ENCODE peak calls at places on chromosomes 1 and 21, in eight cellular contexts. One of them, this sample, is unnamed.

GRCh38 chr1:175207971-175208370 is 15.4 kb upstream of the KIAA0040 start:
- DNase-seq in HuH-7.5: no peak
- DNase-seq in AML-193: no peak
- DNase-seq in heart right ventricle: no peak
- DNase-seq in GM06990: no peak
- DNase-seq in stimulated activated CD4-positive, alpha-beta T cell treated with anti-CD3 and anti-CD28 coated beads, TNF-alpha, amount 100 ng/mL, for 1 hour: no peak
- DNase-seq in epithelial cell of esophagus: no peak
- DNase-seq in astrocyte of the spinal cord: no peak
- DNase-seq in this sample: no peak

GRCh38 chr1:15417365-15417934 is 7.8 kb downstream of the EFHD2 start:
- DNase-seq in HuH-7.5: no peak
- DNase-seq in AML-193: no peak
- DNase-seq in heart right ventricle: no peak
- DNase-seq in GM06990: peak
- DNase-seq in stimulated activated CD4-positive, alpha-beta T cell treated with anti-CD3 and anti-CD28 coated beads, TNF-alpha, amount 100 ng/mL, for 1 hour: peak
- DNase-seq in epithelial cell of esophagus: peak
- DNase-seq in astrocyte of the spinal cord: peak
- DNase-seq in this sample: peak

GRCh38 chr1:113140588-113141446 is 67.8 kb downstream of the LRIG2 start:
- DNase-seq in HuH-7.5: peak
- DNase-seq in AML-193: peak
- DNase-seq in heart right ventricle: peak
- DNase-seq in GM06990: no peak
- DNase-seq in stimulated activated CD4-positive, alpha-beta T cell treated with anti-CD3 and anti-CD28 coated beads, TNF-alpha, amount 100 ng/mL, for 1 hour: no peak
- DNase-seq in epithelial cell of esophagus: peak
- DNase-seq in astrocyte of the spinal cord: peak
- DNase-seq in this sample: peak

GRCh38 chr21:15408089-15408488 is 321.7 kb upstream of the USP25 start:
- DNase-seq in HuH-7.5: no peak
- DNase-seq in AML-193: no peak
- DNase-seq in heart right ventricle: no peak
- DNase-seq in GM06990: peak
- DNase-seq in stimulated activated CD4-positive, alpha-beta T cell treated with anti-CD3 and anti-CD28 coated beads, TNF-alpha, amount 100 ng/mL, for 1 hour: no peak
- DNase-seq in epithelial cell of esophagus: no peak
- DNase-seq in astrocyte of the spinal cord: no peak
- DNase-seq in this sample: no peak

GRCh38 chr1:16072616-16073484 is 601 bp downstream of the FAM131C start:
- DNase-seq in HuH-7.5: peak
- DNase-seq in AML-193: no peak
- DNase-seq in heart right ventricle: no peak
- DNase-seq in GM06990: no peak
- DNase-seq in stimulated activated CD4-positive, alpha-beta T cell treated with anti-CD3 and anti-CD28 coated beads, TNF-alpha, amount 100 ng/mL, for 1 hour: no peak
- DNase-seq in epithelial cell of esophagus: peak
- DNase-seq in astrocyte of the spinal cord: no peak
- DNase-seq in this sample: no peak

GRCh38 chr1:84844094-84844493 is 48.9 kb downstream of the LPAR3 start:
- DNase-seq in HuH-7.5: no peak
- DNase-seq in AML-193: no peak
- DNase-seq in heart right ventricle: no peak
- DNase-seq in GM06990: no peak
- DNase-seq in stimulated activated CD4-positive, alpha-beta T cell treated with anti-CD3 and anti-CD28 coated beads, TNF-alpha, amount 100 ng/mL, for 1 hour: no peak
- DNase-seq in epithelial cell of esophagus: no peak
- DNase-seq in astrocyte of the spinal cord: no peak
- DNase-seq in this sample: no peak

GRCh38 chr1:222754386-222755139 is 17.6 kb downstream of the FAM177B start:
- DNase-seq in HuH-7.5: no peak
- DNase-seq in AML-193: no peak
- DNase-seq in heart right ventricle: peak
- DNase-seq in GM06990: no peak
- DNase-seq in stimulated activated CD4-positive, alpha-beta T cell treated with anti-CD3 and anti-CD28 coated beads, TNF-alpha, amount 100 ng/mL, for 1 hour: no peak
- DNase-seq in epithelial cell of esophagus: peak
- DNase-seq in astrocyte of the spinal cord: peak
- DNase-seq in this sample: peak

GRCh38 chr21:31173881-31174555 is 135.7 kb upstream of the KRTAP19-8 start:
- DNase-seq in HuH-7.5: no peak
- DNase-seq in AML-193: no peak
- DNase-seq in heart right ventricle: peak
- DNase-seq in GM06990: no peak
- DNase-seq in stimulated activated CD4-positive, alpha-beta T cell treated with anti-CD3 and anti-CD28 coated beads, TNF-alpha, amount 100 ng/mL, for 1 hour: no peak
- DNase-seq in epithelial cell of esophagus: no peak
- DNase-seq in astrocyte of the spinal cord: no peak
- DNase-seq in this sample: peak

GRCh38 chr1:23593556-23594148 is 34.4 kb upstream of the ID3 start:
- DNase-seq in HuH-7.5: no peak
- DNase-seq in AML-193: no peak
- DNase-seq in heart right ventricle: no peak
- DNase-seq in GM06990: peak
- DNase-seq in stimulated activated CD4-positive, alpha-beta T cell treated with anti-CD3 and anti-CD28 coated beads, TNF-alpha, amount 100 ng/mL, for 1 hour: no peak
- DNase-seq in epithelial cell of esophagus: peak
- DNase-seq in astrocyte of the spinal cord: peak
- DNase-seq in this sample: peak

GRCh38 chr1:183198463-183198862 is 12.4 kb downstream of the LAMC2 start:
- DNase-seq in HuH-7.5: no peak
- DNase-seq in AML-193: no peak
- DNase-seq in heart right ventricle: no peak
- DNase-seq in GM06990: no peak
- DNase-seq in stimulated activated CD4-positive, alpha-beta T cell treated with anti-CD3 and anti-CD28 coated beads, TNF-alpha, amount 100 ng/mL, for 1 hour: no peak
- DNase-seq in epithelial cell of esophagus: peak
- DNase-seq in astrocyte of the spinal cord: peak
- DNase-seq in this sample: peak

GRCh38 chr1:153025797-153026196 is 5.2 kb upstream of the SPRR1B start:
- DNase-seq in HuH-7.5: no peak
- DNase-seq in AML-193: no peak
- DNase-seq in heart right ventricle: no peak
- DNase-seq in GM06990: no peak
- DNase-seq in stimulated activated CD4-positive, alpha-beta T cell treated with anti-CD3 and anti-CD28 coated beads, TNF-alpha, amount 100 ng/mL, for 1 hour: no peak
- DNase-seq in epithelial cell of esophagus: peak
- DNase-seq in astrocyte of the spinal cord: no peak
- DNase-seq in this sample: no peak

GRCh38 chr1:214438530-214438929 is 112.9 kb downstream of the PTPN14 start:
- DNase-seq in HuH-7.5: no peak
- DNase-seq in AML-193: no peak
- DNase-seq in heart right ventricle: no peak
- DNase-seq in GM06990: no peak
- DNase-seq in stimulated activated CD4-positive, alpha-beta T cell treated with anti-CD3 and anti-CD28 coated beads, TNF-alpha, amount 100 ng/mL, for 1 hour: no peak
- DNase-seq in epithelial cell of esophagus: no peak
- DNase-seq in astrocyte of the spinal cord: no peak
- DNase-seq in this sample: no peak

GRCh38 chr1:248818505-248819374 is 7.0 kb downstream of the SH3BP5L start:
- DNase-seq in HuH-7.5: no peak
- DNase-seq in AML-193: no peak
- DNase-seq in heart right ventricle: no peak
- DNase-seq in GM06990: no peak
- DNase-seq in stimulated activated CD4-positive, alpha-beta T cell treated with anti-CD3 and anti-CD28 coated beads, TNF-alpha, amount 100 ng/mL, for 1 hour: no peak
- DNase-seq in epithelial cell of esophagus: no peak
- DNase-seq in astrocyte of the spinal cord: no peak
- DNase-seq in this sample: peak

GRCh38 chr1:205545991-205546390 is 41.5 kb downstream of the CDK18 start:
- DNase-seq in HuH-7.5: no peak
- DNase-seq in AML-193: no peak
- DNase-seq in heart right ventricle: no peak
- DNase-seq in GM06990: no peak
- DNase-seq in stimulated activated CD4-positive, alpha-beta T cell treated with anti-CD3 and anti-CD28 coated beads, TNF-alpha, amount 100 ng/mL, for 1 hour: no peak
- DNase-seq in epithelial cell of esophagus: no peak
- DNase-seq in astrocyte of the spinal cord: no peak
- DNase-seq in this sample: no peak

GRCh38 chr1:209860293-209860881 is 32.6 kb downstream of the UTP25 start:
- DNase-seq in HuH-7.5: peak
- DNase-seq in AML-193: peak
- DNase-seq in heart right ventricle: peak
- DNase-seq in GM06990: peak
- DNase-seq in stimulated activated CD4-positive, alpha-beta T cell treated with anti-CD3 and anti-CD28 coated beads, TNF-alpha, amount 100 ng/mL, for 1 hour: peak
- DNase-seq in epithelial cell of esophagus: peak
- DNase-seq in astrocyte of the spinal cord: peak
- DNase-seq in this sample: peak

GRCh38 chr1:15048437-15048980 is 105.0 kb upstream of the TMEM51 start:
- DNase-seq in HuH-7.5: no peak
- DNase-seq in AML-193: no peak
- DNase-seq in heart right ventricle: no peak
- DNase-seq in GM06990: no peak
- DNase-seq in stimulated activated CD4-positive, alpha-beta T cell treated with anti-CD3 and anti-CD28 coated beads, TNF-alpha, amount 100 ng/mL, for 1 hour: no peak
- DNase-seq in epithelial cell of esophagus: no peak
- DNase-seq in astrocyte of the spinal cord: no peak
- DNase-seq in this sample: no peak

GRCh38 chr1:32666866-32667566 is 16.0 kb downstream of the RBBP4 start:
- DNase-seq in HuH-7.5: no peak
- DNase-seq in AML-193: no peak
- DNase-seq in heart right ventricle: no peak
- DNase-seq in GM06990: no peak
- DNase-seq in stimulated activated CD4-positive, alpha-beta T cell treated with anti-CD3 and anti-CD28 coated beads, TNF-alpha, amount 100 ng/mL, for 1 hour: no peak
- DNase-seq in epithelial cell of esophagus: no peak
- DNase-seq in astrocyte of the spinal cord: no peak
- DNase-seq in this sample: peak

GRCh38 chr21:42440187-42440792 is 36.6 kb downstream of the UBASH3A start:
- DNase-seq in HuH-7.5: no peak
- DNase-seq in AML-193: no peak
- DNase-seq in heart right ventricle: no peak
- DNase-seq in GM06990: peak
- DNase-seq in stimulated activated CD4-positive, alpha-beta T cell treated with anti-CD3 and anti-CD28 coated beads, TNF-alpha, amount 100 ng/mL, for 1 hour: no peak
- DNase-seq in epithelial cell of esophagus: no peak
- DNase-seq in astrocyte of the spinal cord: no peak
- DNase-seq in this sample: no peak

GRCh38 chr21:37914211-37914900 is 1.9 kb downstream of the KCNJ6 start:
- DNase-seq in HuH-7.5: peak
- DNase-seq in AML-193: no peak
- DNase-seq in heart right ventricle: no peak
- DNase-seq in GM06990: no peak
- DNase-seq in stimulated activated CD4-positive, alpha-beta T cell treated with anti-CD3 and anti-CD28 coated beads, TNF-alpha, amount 100 ng/mL, for 1 hour: no peak
- DNase-seq in epithelial cell of esophagus: peak
- DNase-seq in astrocyte of the spinal cord: peak
- DNase-seq in this sample: peak

GRCh38 chr1:183870351-183871077 is 65.6 kb downstream of the RGL1 start:
- DNase-seq in HuH-7.5: no peak
- DNase-seq in AML-193: no peak
- DNase-seq in heart right ventricle: peak
- DNase-seq in GM06990: no peak
- DNase-seq in stimulated activated CD4-positive, alpha-beta T cell treated with anti-CD3 and anti-CD28 coated beads, TNF-alpha, amount 100 ng/mL, for 1 hour: no peak
- DNase-seq in epithelial cell of esophagus: peak
- DNase-seq in astrocyte of the spinal cord: no peak
- DNase-seq in this sample: peak

GRCh38 chr1:17437260-17438175 is 2.0 kb downstream of the RCC2 start:
- DNase-seq in HuH-7.5: peak
- DNase-seq in AML-193: no peak
- DNase-seq in heart right ventricle: peak
- DNase-seq in GM06990: peak
- DNase-seq in stimulated activated CD4-positive, alpha-beta T cell treated with anti-CD3 and anti-CD28 coated beads, TNF-alpha, amount 100 ng/mL, for 1 hour: no peak
- DNase-seq in epithelial cell of esophagus: peak
- DNase-seq in astrocyte of the spinal cord: peak
- DNase-seq in this sample: peak

GRCh38 chr1:23475134-23475628 is 8.8 kb downstream of the ASAP3 start:
- DNase-seq in HuH-7.5: no peak
- DNase-seq in AML-193: no peak
- DNase-seq in heart right ventricle: peak
- DNase-seq in GM06990: no peak
- DNase-seq in stimulated activated CD4-positive, alpha-beta T cell treated with anti-CD3 and anti-CD28 coated beads, TNF-alpha, amount 100 ng/mL, for 1 hour: no peak
- DNase-seq in epithelial cell of esophagus: peak
- DNase-seq in astrocyte of the spinal cord: peak
- DNase-seq in this sample: peak

GRCh38 chr1:100134872-100135271 is 1.9 kb downstream of the TRMT13 start:
- DNase-seq in HuH-7.5: no peak
- DNase-seq in AML-193: no peak
- DNase-seq in heart right ventricle: no peak
- DNase-seq in GM06990: no peak
- DNase-seq in stimulated activated CD4-positive, alpha-beta T cell treated with anti-CD3 and anti-CD28 coated beads, TNF-alpha, amount 100 ng/mL, for 1 hour: no peak
- DNase-seq in epithelial cell of esophagus: no peak
- DNase-seq in astrocyte of the spinal cord: no peak
- DNase-seq in this sample: no peak

GRCh38 chr1:58907398-58907797 is 123.6 kb upstream of the JUN start:
- DNase-seq in HuH-7.5: no peak
- DNase-seq in AML-193: no peak
- DNase-seq in heart right ventricle: no peak
- DNase-seq in GM06990: no peak
- DNase-seq in stimulated activated CD4-positive, alpha-beta T cell treated with anti-CD3 and anti-CD28 coated beads, TNF-alpha, amount 100 ng/mL, for 1 hour: no peak
- DNase-seq in epithelial cell of esophagus: no peak
- DNase-seq in astrocyte of the spinal cord: no peak
- DNase-seq in this sample: no peak

GRCh38 chr1:15224903-15225485 is 22.0 kb upstream of the FHAD1 start:
- DNase-seq in HuH-7.5: no peak
- DNase-seq in AML-193: no peak
- DNase-seq in heart right ventricle: no peak
- DNase-seq in GM06990: no peak
- DNase-seq in stimulated activated CD4-positive, alpha-beta T cell treated with anti-CD3 and anti-CD28 coated beads, TNF-alpha, amount 100 ng/mL, for 1 hour: no peak
- DNase-seq in epithelial cell of esophagus: no peak
- DNase-seq in astrocyte of the spinal cord: no peak
- DNase-seq in this sample: no peak

GRCh38 chr21:38716942-38717341 is 88.8 kb upstream of the ETS2 start:
- DNase-seq in HuH-7.5: no peak
- DNase-seq in AML-193: no peak
- DNase-seq in heart right ventricle: no peak
- DNase-seq in GM06990: no peak
- DNase-seq in stimulated activated CD4-positive, alpha-beta T cell treated with anti-CD3 and anti-CD28 coated beads, TNF-alpha, amount 100 ng/mL, for 1 hour: no peak
- DNase-seq in epithelial cell of esophagus: peak
- DNase-seq in astrocyte of the spinal cord: no peak
- DNase-seq in this sample: no peak

This sample was measured in kidney tubule cell.